ENCODE peak calls at places on chromosomes 7 and 10, in nine cellular contexts. F, S, G, U, A, N, W, P and T are unnamed samples.

GRCh38 chr7:150946826-150947750 is 31.0 kb downstream of the KCNH2 start:
- DNase-seq in F (no peak), S (no peak), G (no peak), U (no peak), A (no peak), N (peak; percentile 38), W (no peak), P (no peak), T (no peak)

GRCh38 chr10:110083884-110084283 is 76.1 kb downstream of the ADD3 start:
- DNase-seq in F (no peak), S (peak; percentile 55), G (no peak), U (no peak), A (no peak), N (no peak), W (no peak), P (no peak), T (no peak)

GRCh38 chr7:140416560-140416959 is 12.7 kb downstream of the RAB19 start:
- DNase-seq in F (no peak), S (no peak), G (no peak), U (no peak), A (no peak), N (no peak), W (no peak), P (peak; percentile 68), T (no peak)

GRCh38 chr7:64882341-64883112 is 20.5 kb upstream of the ZNF273 start:
- DNase-seq in F (no peak), S (peak; percentile 48), G (no peak), U (no peak), A (peak; percentile 68), N (peak; percentile 85), W (no peak), P (peak; percentile 59), T (peak; percentile 29)

GRCh38 chr7:105759670-105760548 is 116.5 kb downstream of the ATXN7L1 start:
- DNase-seq in F (peak; percentile 57), S (peak; percentile 78), G (peak; percentile 33), U (peak; percentile 45), A (peak; percentile 43), N (no peak), W (no peak), P (peak; percentile 63), T (peak; percentile 28)

GRCh38 chr10:130255777-130256176 is 119.6 kb downstream of the GLRX3 start:
- DNase-seq in F (no peak), S (no peak), G (no peak), U (no peak), A (no peak), N (no peak), W (no peak), P (no peak), T (no peak)

GRCh38 chr10:88256013-88256680 is 327.0 kb downstream of the RNLS start:
- DNase-seq in F (no peak), S (peak; percentile 83), G (no peak), U (no peak), A (no peak), N (peak; percentile 80), W (no peak), P (no peak), T (no peak)

GRCh38 chr10:79434223-79434687 is 11.2 kb downstream of the ZCCHC24 start:
- DNase-seq in F (no peak), S (peak; percentile 47), G (no peak), U (no peak), A (no peak), N (no peak), W (no peak), P (no peak), T (no peak)

GRCh38 chr7:12210179-12211053 is 678 bp upstream of the TMEM106B start:
- DNase-seq in F (no peak), S (no peak), G (no peak), U (no peak), A (peak; percentile 62), N (no peak), W (no peak), P (peak; percentile 66), T (no peak)

GRCh38 chr7:27462575-27463270 is 200.0 kb downstream of the HIBADH start:
- DNase-seq in F (no peak), S (peak; percentile 74), G (no peak), U (no peak), A (no peak), N (no peak), W (no peak), P (no peak), T (no peak)

GRCh38 chr10:17599089-17599488 is 18.1 kb downstream of the HACD1 start:
- DNase-seq in F (peak; percentile 50), S (peak; percentile 60), G (no peak), U (peak; percentile 13), A (no peak), N (no peak), W (peak; percentile 3), P (no peak), T (peak; percentile 25)

GRCh38 chr10:15879058-15879457 is 18.8 kb upstream of the MINDY3 start:
- DNase-seq in F (peak; percentile 27), S (peak; percentile 62), G (peak; percentile 39), U (no peak), A (no peak), N (no peak), W (no peak), P (no peak), T (no peak)

GRCh38 chr10:107900131-107900530 is 735.6 kb upstream of the SORCS1 start:
- DNase-seq in F (no peak), S (no peak), G (no peak), U (no peak), A (no peak), N (no peak), W (no peak), P (no peak), T (no peak)

GRCh38 chr10:10361486-10361885 is 656.2 kb upstream of the CELF2 start:
- DNase-seq in F (no peak), S (no peak), G (no peak), U (no peak), A (no peak), N (no peak), W (no peak), P (no peak), T (no peak)

GRCh38 chr10:8323443-8324054 is 269.1 kb downstream of the GATA3 start:
- DNase-seq in F (no peak), S (peak; percentile 45), G (no peak), U (no peak), A (no peak), N (no peak), W (no peak), P (no peak), T (no peak)

GRCh38 chr7:17530741-17531417 is 232.4 kb downstream of the AHR start:
- DNase-seq in F (peak; percentile 4), S (peak; percentile 73), G (no peak), U (peak; percentile 26), A (no peak), N (no peak), W (no peak), P (no peak), T (no peak)

DNA sequence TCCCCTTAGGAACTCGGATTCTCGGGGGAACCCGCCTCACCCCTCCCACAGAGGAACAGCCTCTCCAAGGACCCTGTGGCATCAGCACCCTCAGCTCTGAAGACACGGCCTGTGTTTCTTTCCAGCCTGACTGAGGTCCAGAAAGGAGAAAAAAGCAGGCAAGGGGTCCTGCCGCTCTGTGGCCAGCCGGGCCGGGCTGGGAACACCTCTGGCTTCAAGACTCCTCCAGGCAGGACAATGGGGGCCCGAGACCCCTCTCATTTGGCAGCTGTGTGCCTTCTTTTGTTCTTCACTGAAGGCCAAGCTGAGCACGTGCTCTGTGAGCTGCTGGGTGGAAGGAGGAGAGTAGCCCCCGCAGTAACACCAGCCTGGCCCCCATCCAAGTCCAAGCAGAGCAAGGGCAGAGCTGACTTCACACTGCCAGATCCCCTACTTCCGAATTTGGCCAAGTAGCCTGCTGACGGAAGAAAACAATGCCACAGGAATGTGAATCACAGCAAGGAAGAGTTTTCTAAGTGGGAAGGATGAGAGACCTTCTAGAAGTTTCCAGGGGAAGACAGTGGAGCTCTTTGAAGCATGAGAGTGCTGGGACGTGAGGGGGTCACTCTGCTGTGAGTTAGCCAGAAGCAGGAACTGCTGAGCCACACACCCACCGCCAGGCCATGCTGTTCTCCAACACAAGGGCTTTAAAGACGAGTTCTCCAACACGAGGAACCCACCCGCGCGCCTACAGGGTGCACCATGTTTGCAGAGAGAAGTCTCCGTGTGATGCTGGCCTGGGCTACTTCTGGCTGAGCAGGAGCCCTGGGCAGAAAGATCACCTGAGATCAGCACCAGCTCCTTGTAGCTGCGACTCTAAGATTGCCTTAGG is 3.1 kb downstream of the CNPY1 start:
- DNase-seq in F (no peak), S (peak; percentile 1), G (no peak), U (no peak), A (no peak), N (no peak), W (no peak), P (no peak), T (no peak)
- TF ChIP-seq CTCF in F (no peak), S (no peak), G (peak; percentile 15), U (no peak), A (no peak), N (no peak), W (no peak), P (no peak), T (no peak)

GRCh38 chr10:5685764-5686240 is 1.2 kb downstream of the TASOR2 start:
- DNase-seq in F (peak; percentile 37), S (peak; percentile 29), G (peak; percentile 51), U (no peak), A (no peak), N (no peak), W (no peak), P (no peak), T (no peak)
- TF ChIP-seq CTCF in F (no peak), S (no peak), G (peak; percentile 62), U (no peak), A (no peak), N (no peak), W (no peak), P (peak; percentile 3), T (no peak)

GRCh38 chr7:128811631-128812430 is 18.4 kb upstream of the FLNC start:
- DNase-seq in F (no peak), S (no peak), G (no peak), U (no peak), A (no peak), N (no peak), W (no peak), P (no peak), T (no peak)

GRCh38 chr7:128815289-128815938 is 14.8 kb upstream of the FLNC start:
- DNase-seq in F (no peak), S (no peak), G (no peak), U (no peak), A (no peak), N (no peak), W (no peak), P (no peak), T (no peak)

GRCh38 chr7:128812514-128813168 is 17.6 kb upstream of the FLNC start:
- DNase-seq in F (peak; percentile 36), S (peak; percentile 44), G (no peak), U (no peak), A (peak; percentile 46), N (peak; percentile 70), W (no peak), P (no peak), T (no peak)

GRCh38 chr7:128810997-128811396 is 19.2 kb upstream of the FLNC start:
- DNase-seq in F (no peak), S (no peak), G (no peak), U (no peak), A (no peak), N (no peak), W (no peak), P (no peak), T (no peak)

GRCh38 chr7:128814496-128814895 is 15.7 kb upstream of the FLNC start:
- DNase-seq in F (no peak), S (no peak), G (no peak), U (no peak), A (no peak), N (no peak), W (no peak), P (no peak), T (no peak)
- TF ChIP-seq CTCF in F (no peak), S (no peak), G (no peak), U (no peak), A (no peak), N (no peak), W (no peak), P (no peak), T (no peak)

GRCh38 chr10:1243486-1244182 is 187.4 kb downstream of the WDR37 start:
- DNase-seq in F (peak; percentile 25), S (no peak), G (no peak), U (no peak), A (no peak), N (no peak), W (no peak), P (no peak), T (peak; percentile 47)
- TF ChIP-seq CTCF in F (peak; percentile 52), S (no peak), G (peak; percentile 25), U (peak; percentile 14), A (no peak), N (no peak), W (no peak), P (no peak), T (peak; percentile 27)